ENCODE peak calls at places on chromosome 17, in nine cellular contexts. G is left lung; H is adipocyte; W is HL-60; U is H7; O is neuronal stem cell; X is MM.1S; M is naive thymus-derived CD4-positive, alpha-beta T cell; N is tibial artery. V is an unnamed sample.

GRCh38 chr17:67433248-67433924 is 56.3 kb downstream of the PITPNC1 start:
- DNase-seq in G (no peak), H (no peak), W (no peak), U (peak), O (no peak), X (no peak), M (no peak), N (no peak), V (no peak)

GRCh38 chr17:78995761-78996451 is 13.7 kb downstream of the CANT1 start:
- DNase-seq in G (no peak), H (no peak), W (no peak), U (peak), O (no peak), X (no peak), M (no peak), N (peak), V (no peak)

GRCh38 chr17:57806083-57806830 is 43.6 kb downstream of the MRPS23 start:
- DNase-seq in G (no peak), H (no peak), W (no peak), U (no peak), O (no peak), X (no peak), M (no peak), N (no peak), V (no peak)

GRCh38 chr17:49752508-49752907 is 11.4 kb downstream of the FAM117A start:
- DNase-seq in G (no peak), H (no peak), W (no peak), U (no peak), O (no peak), X (no peak), M (no peak), N (no peak), V (no peak)

GRCh38 chr17:51018541-51018940 is 102.1 kb downstream of the SPAG9 start:
- DNase-seq in G (no peak), H (no peak), W (no peak), U (no peak), O (no peak), X (no peak), M (no peak), N (no peak), V (no peak)

GRCh38 chr17:39132192-39132600 is 19.2 kb downstream of the PLXDC1 start:
- DNase-seq in G (no peak), H (peak), W (no peak), U (peak), O (no peak), X (no peak), M (no peak), N (no peak), V (peak)

GRCh38 chr17:71085238-71086033 is 916.1 kb downstream of the KCNJ2 start:
- DNase-seq in G (no peak), H (no peak), W (no peak), U (peak), O (peak), X (peak), M (no peak), N (no peak), V (no peak)

GRCh38 chr17:18248300-18248731 is 10.2 kb downstream of the FLII start:
- DNase-seq in G (no peak), H (peak), W (no peak), U (peak), O (no peak), X (peak), M (peak), N (peak), V (no peak)

GRCh38 chr17:64393000-64393402 is 2.3 kb upstream of the PECAM1 start:
- DNase-seq in G (no peak), H (no peak), W (no peak), U (no peak), O (no peak), X (no peak), M (peak), N (peak), V (no peak)

GRCh38 chr17:21129023-21129681 is 2.4 kb downstream of the DHRS7B start:
- DNase-seq in G (no peak), H (peak), W (no peak), U (peak), O (no peak), X (no peak), M (no peak), N (no peak), V (peak)

GRCh38 chr17:16178836-16179235 is 36.5 kb downstream of the NCOR1 start:
- DNase-seq in G (no peak), H (no peak), W (no peak), U (no peak), O (no peak), X (no peak), M (no peak), N (no peak), V (no peak)

GRCh38 chr17:80832266-80832676 is 159.4 kb upstream of the CHMP6 start:
- DNase-seq in G (peak), H (no peak), W (no peak), U (peak), O (no peak), X (no peak), M (no peak), N (peak), V (no peak)

GRCh38 chr17:49788443-49789277 is at the start of gene KAT7:
- DNase-seq in G (peak), H (peak), W (peak), U (peak), O (peak), X (peak), M (peak), N (peak), V (peak)

GRCh38 chr17:16282522-16282921 is 65.5 kb downstream of the PIGL start:
- DNase-seq in G (no peak), H (peak), W (no peak), U (no peak), O (no peak), X (no peak), M (no peak), N (no peak), V (peak)

GRCh38 chr17:68897557-68897956 is 57.6 kb downstream of the ABCA8 start:
- DNase-seq in G (no peak), H (no peak), W (no peak), U (no peak), O (no peak), X (no peak), M (no peak), N (no peak), V (no peak)

GRCh38 chr17:3271072-3271848 is 26.9 kb downstream of the OR3A1 start:
- DNase-seq in G (no peak), H (no peak), W (no peak), U (no peak), O (no peak), X (no peak), M (no peak), N (no peak), V (no peak)

GRCh38 chr17:64213995-64214507 is 49.0 kb downstream of the TEX2 start:
- DNase-seq in G (no peak), H (no peak), W (no peak), U (no peak), O (no peak), X (no peak), M (no peak), N (no peak), V (no peak)

GRCh38 chr17:35167046-35167445 is 19.4 kb downstream of the UNC45B start:
- DNase-seq in G (no peak), H (no peak), W (no peak), U (no peak), O (no peak), X (no peak), M (no peak), N (no peak), V (no peak)

GRCh38 chr17:30379303-30380105 is 777 bp downstream of the CPD start:
- DNase-seq in G (peak), H (peak), W (no peak), U (peak), O (no peak), X (peak), M (peak), N (no peak), V (no peak)

GRCh38 chr17:51260960-51261958 is 913 bp downstream of the UTP18 start:
- DNase-seq in G (no peak), H (peak), W (peak), U (peak), O (peak), X (peak), M (peak), N (peak), V (no peak)

GRCh38 chr17:7048968-7049367 is 5.1 kb upstream of the SLC16A11 start:
- DNase-seq in G (no peak), H (no peak), W (no peak), U (no peak), O (no peak), X (peak), M (no peak), N (no peak), V (no peak)

GRCh38 chr17:53631486-53631885 is 191.2 kb upstream of the KIF2B start:
- DNase-seq in G (no peak), H (no peak), W (no peak), U (no peak), O (no peak), X (no peak), M (no peak), N (no peak), V (no peak)

GRCh38 chr17:80217703-80218362 is 2.3 kb downstream of the SGSH start:
- DNase-seq in G (peak), H (no peak), W (no peak), U (no peak), O (no peak), X (no peak), M (no peak), N (no peak), V (no peak)

GRCh38 chr17:79746955-79747507 is 16.3 kb downstream of the ENPP7 start:
- DNase-seq in G (peak), H (no peak), W (no peak), U (peak), O (no peak), X (no peak), M (no peak), N (no peak), V (no peak)

GRCh38 chr17:45170976-45171337 is 9.3 kb downstream of the HEXIM2 start:
- DNase-seq in G (no peak), H (peak), W (no peak), U (peak), O (no peak), X (no peak), M (no peak), N (peak), V (no peak)

GRCh38 chr17:47719411-47720152 is 13.5 kb upstream of the TBX21 start:
- DNase-seq in G (no peak), H (peak), W (no peak), U (no peak), O (no peak), X (peak), M (no peak), N (no peak), V (peak)

GRCh38 chr17:42744283-42744805 is 496 bp downstream of the EZH1 start:
- DNase-seq in G (peak), H (peak), W (no peak), U (no peak), O (no peak), X (peak), M (peak), N (peak), V (no peak)

GRCh38 chr17:63998721-63999679 is 849 bp downstream of the PRR29 start:
- DNase-seq in G (no peak), H (no peak), W (no peak), U (peak), O (no peak), X (peak), M (no peak), N (peak), V (no peak)

GRCh38 chr17:7045492-7046126 is 1.7 kb upstream of the SLC16A11 start:
- DNase-seq in G (no peak), H (peak), W (no peak), U (peak), O (peak), X (peak), M (peak), N (no peak), V (peak)

GRCh38 chr17:47695664-47696376 is 1.9 kb downstream of the TBKBP1 start:
- DNase-seq in G (no peak), H (no peak), W (no peak), U (no peak), O (no peak), X (no peak), M (no peak), N (peak), V (no peak)

GRCh38 chr17:42050360-42051012 is at the start of gene C17orf113:
- DNase-seq in G (peak), H (peak), W (peak), U (peak), O (peak), X (peak), M (peak), N (no peak), V (no peak)

DNA sequence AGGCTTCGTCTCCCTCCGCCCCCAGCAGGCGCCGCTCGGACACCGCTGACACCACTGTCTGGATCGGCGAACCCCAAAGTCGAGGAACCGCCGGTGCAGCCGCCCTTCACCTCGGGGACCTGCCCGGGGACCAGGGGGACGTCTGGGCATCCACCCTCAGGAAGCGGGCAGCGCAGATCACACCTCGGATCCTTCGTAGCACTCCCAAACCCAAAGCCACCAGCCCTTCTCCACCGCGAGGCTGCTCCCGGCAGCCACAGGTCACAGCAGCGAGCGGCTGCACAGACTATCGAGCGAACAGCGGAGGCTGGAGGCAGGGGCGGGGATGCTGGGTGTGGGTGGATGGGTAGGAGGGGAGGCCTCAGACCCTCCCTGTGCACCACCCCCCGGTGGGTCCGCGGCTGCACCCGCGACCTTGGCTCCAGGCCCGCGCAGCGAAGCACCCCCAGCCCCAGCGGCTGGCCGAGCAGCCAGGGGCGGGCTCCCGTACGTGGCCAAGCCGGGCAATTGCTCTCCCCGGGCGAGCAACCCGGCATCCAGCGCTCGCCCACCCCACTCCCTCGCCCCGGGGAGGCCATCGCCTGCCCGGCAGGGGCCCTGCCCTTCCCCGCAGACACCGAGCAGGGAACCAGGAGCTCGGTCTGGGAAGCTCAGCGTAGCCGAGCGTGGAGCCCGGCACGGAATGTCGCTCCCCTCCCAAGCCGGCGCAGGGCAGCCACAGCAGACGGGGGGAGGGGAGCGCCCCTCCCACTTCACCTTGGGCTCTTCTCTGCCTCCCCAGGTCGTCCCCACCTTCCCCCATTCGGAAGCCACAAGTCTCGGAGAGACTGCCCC is 1.0 kb downstream of the SDK2 start:
- DNase-seq in G (peak), H (no peak), W (no peak), U (peak), O (peak), X (no peak), M (peak), N (no peak), V (no peak)
- H3K4me3 ChIP-seq in G (peak), H (peak), W (peak), U (peak), O (peak), X (no peak), M (peak), N (peak), V (peak)

GRCh38 chr17:60076811-60077210 is 1.9 kb downstream of the HEATR6 start:
- DNase-seq in G (no peak), H (no peak), W (no peak), U (no peak), O (no peak), X (no peak), M (no peak), N (no peak), V (no peak)
- H3K4me3 ChIP-seq in G (no peak), H (no peak), W (no peak), U (no peak), O (peak), X (no peak), M (no peak), N (no peak), V (peak)

GRCh38 chr17:40497704-40498103 is 3.7 kb downstream of the TNS4 start:
- DNase-seq in G (no peak), H (peak), W (no peak), U (no peak), O (no peak), X (no peak), M (no peak), N (no peak), V (no peak)
- H3K4me3 ChIP-seq in G (no peak), H (no peak), W (no peak), U (no peak), O (no peak), X (no peak), M (no peak), N (no peak), V (no peak)

GRCh38 chr17:4584835-4585187 is 482 bp downstream of the SMTNL2 start:
- DNase-seq in G (peak), H (no peak), W (no peak), U (peak), O (no peak), X (no peak), M (no peak), N (no peak), V (no peak)

GRCh38 chr17:4584125-4584834 is at the start of gene SMTNL2:
- DNase-seq in G (peak), H (peak), W (no peak), U (peak), O (no peak), X (no peak), M (no peak), N (no peak), V (no peak)

GRCh38 chr17:4583206-4583605 is 1.1 kb upstream of the SMTNL2 start:
- DNase-seq in G (no peak), H (no peak), W (no peak), U (no peak), O (no peak), X (no peak), M (no peak), N (no peak), V (no peak)

GRCh38 chr17:4582691-4583090 is 1.6 kb upstream of the SMTNL2 start:
- DNase-seq in G (no peak), H (no peak), W (no peak), U (no peak), O (no peak), X (no peak), M (no peak), N (no peak), V (no peak)

GRCh38 chr17:4583796-4584124 is 569 bp upstream of the SMTNL2 start:
- DNase-seq in G (no peak), H (peak), W (no peak), U (peak), O (no peak), X (no peak), M (no peak), N (no peak), V (no peak)
- H3K4me3 ChIP-seq in G (peak), H (no peak), W (no peak), U (peak), O (peak), X (no peak), M (no peak), N (peak), V (no peak)

GRCh38 chr17:1641065-1641403 is 4.5 kb downstream of the SCARF1 start:
- DNase-seq in G (peak), H (no peak), W (no peak), U (peak), O (no peak), X (no peak), M (no peak), N (no peak), V (no peak)

GRCh38 chr17:1643999-1644492 is 1.5 kb downstream of the SCARF1 start:
- DNase-seq in G (no peak), H (no peak), W (no peak), U (peak), O (no peak), X (no peak), M (no peak), N (no peak), V (no peak)

GRCh38 chr17:1644493-1645206 is 882 bp downstream of the SCARF1 start:
- DNase-seq in G (peak), H (no peak), W (no peak), U (peak), O (no peak), X (no peak), M (no peak), N (no peak), V (no peak)

GRCh38 chr17:1645207-1646171 is at the start of gene SCARF1:
- DNase-seq in G (peak), H (no peak), W (no peak), U (peak), O (no peak), X (no peak), M (no peak), N (no peak), V (no peak)

DNA sequence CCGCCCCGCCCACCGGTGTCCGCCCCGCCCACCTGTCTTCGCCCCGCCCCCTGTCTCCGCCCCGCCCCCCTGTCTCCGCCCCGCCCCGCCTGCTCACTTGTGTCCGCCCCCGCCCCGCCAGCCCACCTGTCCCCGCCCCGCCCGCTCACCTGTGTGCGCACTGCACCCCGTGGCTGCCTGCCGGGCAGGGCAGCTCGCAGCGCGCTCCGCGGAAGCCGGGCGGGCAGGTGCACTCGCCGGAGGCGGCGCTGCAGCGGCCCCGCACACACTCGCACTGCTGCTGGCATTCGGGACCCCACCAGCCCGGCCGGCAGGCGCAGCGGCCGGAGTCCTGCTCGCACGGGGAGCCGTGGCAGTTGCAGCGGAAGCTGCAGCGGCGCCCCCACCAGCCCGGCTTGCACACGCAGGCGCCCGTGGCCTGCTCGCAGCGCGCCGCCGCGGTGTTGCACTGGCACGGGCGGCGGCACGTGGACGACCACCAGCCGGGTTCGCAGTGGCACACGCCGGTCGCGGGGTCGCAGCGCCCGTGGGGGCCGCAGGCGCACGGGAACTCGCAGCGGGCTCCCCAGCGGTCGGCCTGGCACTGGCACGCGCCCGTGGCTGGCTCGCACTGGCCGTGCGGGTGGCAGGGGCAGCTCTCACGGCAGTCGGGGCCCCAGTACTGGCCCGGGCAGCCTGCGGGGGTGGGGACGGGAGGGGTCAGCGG is 2.1 kb downstream of the SCARF1 start:
- DNase-seq in G (peak), H (peak), W (no peak), U (peak), O (peak), X (peak), M (peak), N (no peak), V (no peak)
- H3K4me3 ChIP-seq in G (peak), H (peak), W (peak), U (peak), O (no peak), X (peak), M (peak), N (peak), V (peak)

GRCh38 chr17:36640836-36641235 is 39.5 kb downstream of the MRM1 start:
- DNase-seq in G (no peak), H (no peak), W (no peak), U (peak), O (no peak), X (no peak), M (no peak), N (no peak), V (no peak)

GRCh38 chr17:36643086-36643685 is 41.8 kb downstream of the MRM1 start:
- DNase-seq in G (no peak), H (no peak), W (no peak), U (no peak), O (no peak), X (no peak), M (no peak), N (no peak), V (no peak)

GRCh38 chr17:36640346-36640745 is 39.0 kb downstream of the MRM1 start:
- DNase-seq in G (no peak), H (no peak), W (no peak), U (no peak), O (no peak), X (no peak), M (no peak), N (no peak), V (no peak)

GRCh38 chr17:36641877-36642845 is 40.8 kb downstream of the MRM1 start:
- DNase-seq in G (no peak), H (peak), W (no peak), U (peak), O (no peak), X (no peak), M (no peak), N (no peak), V (no peak)

GRCh38 chr17:36641331-36641876 is 40.0 kb downstream of the MRM1 start:
- DNase-seq in G (no peak), H (peak), W (no peak), U (peak), O (no peak), X (no peak), M (no peak), N (no peak), V (no peak)
- H3K4me3 ChIP-seq in G (no peak), H (peak), W (no peak), U (peak), O (peak), X (no peak), M (no peak), N (peak), V (peak)

V was measured in skeletal muscle cell.